ENCODE peak calls at places on chromosomes 5 and 9, in nine cellular contexts. One of them, this sample, is unnamed.

GRCh38 chr9:134275379-134275778 is 50.9 kb upstream of the RXRA start:
- DNase-seq in NCI-H460: no peak
- DNase-seq in HL-60: no peak
- DNase-seq in amniotic stem cell: no peak
- DNase-seq in aorta: no peak
- DNase-seq in RWPE1: no peak
- DNase-seq in astrocyte: no peak
- DNase-seq in NCI-H2029 treated with DMSO at 0.1 percent for 48 hours: no peak
- DNase-seq in KG1: no peak
- DNase-seq in this sample: no peak

GRCh38 chr5:29197636-29198035 is 1995.8 kb upstream of the CDH6 start:
- DNase-seq in RWPE1: peak
- DNase-seq in astrocyte: peak
- DNase-seq in HL-60: no peak
- DNase-seq in NCI-H460: peak
- DNase-seq in KG1: no peak
- DNase-seq in NCI-H2029 treated with DMSO at 0.1 percent for 48 hours: no peak
- DNase-seq in aorta: no peak
- DNase-seq in amniotic stem cell: no peak
- DNase-seq in this sample: no peak

GRCh38 chr9:98506422-98507054 is 202.2 kb downstream of the GABBR2 start:
- DNase-seq in aorta: no peak
- DNase-seq in HL-60: no peak
- DNase-seq in NCI-H2029 treated with DMSO at 0.1 percent for 48 hours: no peak
- DNase-seq in RWPE1: no peak
- DNase-seq in amniotic stem cell: no peak
- DNase-seq in NCI-H460: no peak
- DNase-seq in KG1: no peak
- DNase-seq in astrocyte: no peak
- DNase-seq in this sample: no peak

GRCh38 chr9:120904061-120904998 is 22.3 kb downstream of the TRAF1 start:
- DNase-seq in amniotic stem cell: no peak
- DNase-seq in RWPE1: no peak
- DNase-seq in NCI-H460: no peak
- DNase-seq in KG1: no peak
- DNase-seq in HL-60: no peak
- DNase-seq in NCI-H2029 treated with DMSO at 0.1 percent for 48 hours: no peak
- DNase-seq in astrocyte: no peak
- DNase-seq in aorta: no peak
- DNase-seq in this sample: no peak

GRCh38 chr5:145124806-145125205 is 710.3 kb downstream of the PRELID2 start:
- DNase-seq in KG1: no peak
- DNase-seq in RWPE1: no peak
- DNase-seq in aorta: no peak
- DNase-seq in amniotic stem cell: no peak
- DNase-seq in NCI-H460: no peak
- DNase-seq in astrocyte: no peak
- DNase-seq in HL-60: no peak
- DNase-seq in NCI-H2029 treated with DMSO at 0.1 percent for 48 hours: no peak
- DNase-seq in this sample: no peak

GRCh38 chr5:171494452-171495121 is 75.1 kb downstream of the FGF18 start:
- DNase-seq in aorta: peak
- DNase-seq in amniotic stem cell: peak
- DNase-seq in KG1: no peak
- DNase-seq in RWPE1: peak
- DNase-seq in NCI-H460: peak
- DNase-seq in NCI-H2029 treated with DMSO at 0.1 percent for 48 hours: no peak
- DNase-seq in astrocyte: peak
- DNase-seq in HL-60: no peak
- DNase-seq in this sample: no peak

GRCh38 chr5:175688352-175689146 is 30.7 kb downstream of the HRH2 start:
- DNase-seq in amniotic stem cell: no peak
- DNase-seq in astrocyte: no peak
- DNase-seq in aorta: peak
- DNase-seq in RWPE1: no peak
- DNase-seq in NCI-H2029 treated with DMSO at 0.1 percent for 48 hours: no peak
- DNase-seq in NCI-H460: no peak
- DNase-seq in KG1: no peak
- DNase-seq in HL-60: no peak
- DNase-seq in this sample: no peak

GRCh38 chr9:114691046-114691955 is 9.3 kb upstream of the TEX48 start:
- DNase-seq in astrocyte: peak
- DNase-seq in HL-60: no peak
- DNase-seq in KG1: no peak
- DNase-seq in RWPE1: peak
- DNase-seq in NCI-H2029 treated with DMSO at 0.1 percent for 48 hours: no peak
- DNase-seq in NCI-H460: peak
- DNase-seq in aorta: no peak
- DNase-seq in amniotic stem cell: peak
- DNase-seq in this sample: no peak

GRCh38 chr5:40385544-40385943 is 294.2 kb upstream of the PTGER4 start:
- DNase-seq in KG1: no peak
- DNase-seq in amniotic stem cell: no peak
- DNase-seq in astrocyte: peak
- DNase-seq in NCI-H460: no peak
- DNase-seq in NCI-H2029 treated with DMSO at 0.1 percent for 48 hours: no peak
- DNase-seq in aorta: no peak
- DNase-seq in RWPE1: peak
- DNase-seq in HL-60: peak
- DNase-seq in this sample: no peak

GRCh38 chr5:20286512-20286911 is 298.5 kb upstream of the CDH18 start:
- DNase-seq in HL-60: no peak
- DNase-seq in astrocyte: peak
- DNase-seq in KG1: no peak
- DNase-seq in NCI-H2029 treated with DMSO at 0.1 percent for 48 hours: no peak
- DNase-seq in aorta: no peak
- DNase-seq in amniotic stem cell: peak
- DNase-seq in NCI-H460: peak
- DNase-seq in RWPE1: peak
- DNase-seq in this sample: no peak

GRCh38 chr9:4793412-4794005 is 765 bp downstream of the RCL1 start:
- DNase-seq in RWPE1: peak
- DNase-seq in NCI-H2029 treated with DMSO at 0.1 percent for 48 hours: no peak
- DNase-seq in HL-60: peak
- DNase-seq in amniotic stem cell: no peak
- DNase-seq in NCI-H460: no peak
- DNase-seq in astrocyte: peak
- DNase-seq in KG1: no peak
- DNase-seq in aorta: no peak
- DNase-seq in this sample: no peak

GRCh38 chr5:155299342-155300006 is 285.9 kb downstream of the KIF4B start:
- DNase-seq in astrocyte: no peak
- DNase-seq in amniotic stem cell: no peak
- DNase-seq in HL-60: no peak
- DNase-seq in RWPE1: no peak
- DNase-seq in NCI-H2029 treated with DMSO at 0.1 percent for 48 hours: peak
- DNase-seq in KG1: no peak
- DNase-seq in aorta: no peak
- DNase-seq in NCI-H460: no peak
- DNase-seq in this sample: no peak

GRCh38 chr9:124450241-124450924 is at the start of gene ADGRD2:
- DNase-seq in astrocyte: peak
- DNase-seq in RWPE1: peak
- DNase-seq in KG1: no peak
- DNase-seq in NCI-H460: no peak
- DNase-seq in HL-60: no peak
- DNase-seq in NCI-H2029 treated with DMSO at 0.1 percent for 48 hours: no peak
- DNase-seq in aorta: peak
- DNase-seq in amniotic stem cell: no peak
- DNase-seq in this sample: no peak

GRCh38 chr5:74179183-74179582 is 461.3 kb downstream of the ENC1 start:
- DNase-seq in RWPE1: no peak
- DNase-seq in aorta: no peak
- DNase-seq in amniotic stem cell: no peak
- DNase-seq in KG1: no peak
- DNase-seq in HL-60: no peak
- DNase-seq in NCI-H460: no peak
- DNase-seq in astrocyte: peak
- DNase-seq in NCI-H2029 treated with DMSO at 0.1 percent for 48 hours: no peak
- DNase-seq in this sample: no peak

GRCh38 chr9:109369285-109369684 is 48.4 kb upstream of the EPB41L4B start:
- DNase-seq in NCI-H2029 treated with DMSO at 0.1 percent for 48 hours: no peak
- DNase-seq in NCI-H460: no peak
- DNase-seq in amniotic stem cell: no peak
- DNase-seq in HL-60: no peak
- DNase-seq in astrocyte: no peak
- DNase-seq in RWPE1: peak
- DNase-seq in KG1: no peak
- DNase-seq in aorta: no peak
- DNase-seq in this sample: no peak

GRCh38 chr5:44388504-44389409 is 463 bp downstream of the FGF10 start:
- DNase-seq in NCI-H2029 treated with DMSO at 0.1 percent for 48 hours: no peak
- DNase-seq in amniotic stem cell: no peak
- DNase-seq in astrocyte: no peak
- DNase-seq in NCI-H460: no peak
- DNase-seq in HL-60: no peak
- DNase-seq in KG1: no peak
- DNase-seq in aorta: peak
- DNase-seq in RWPE1: peak
- DNase-seq in this sample: no peak

GRCh38 chr9:72022846-72023245 is 37.6 kb downstream of the C9orf57 start:
- DNase-seq in amniotic stem cell: peak
- DNase-seq in astrocyte: peak
- DNase-seq in RWPE1: peak
- DNase-seq in HL-60: peak
- DNase-seq in aorta: no peak
- DNase-seq in KG1: no peak
- DNase-seq in NCI-H2029 treated with DMSO at 0.1 percent for 48 hours: no peak
- DNase-seq in NCI-H460: no peak
- DNase-seq in this sample: no peak

This sample was measured in hypothalamus.